ENCODE peak calls at places on chromosomes 3 and 15, in six cellular contexts. I is psoas muscle; H is aorta; A is PC-3; Y is effector memory CD4-positive, alpha-beta T cell; U is dorsolateral prefrontal cortex. W is an unnamed sample.

GRCh38 chr3:151896662-151897012 is 23.2 kb downstream of the SUCNR1 start:
- DNase-seq in I (no peak), H (no peak), A (peak; percentile 98), Y (no peak), U (no peak), W (no peak)

GRCh38 chr15:62749445-62749844 is 293.1 kb upstream of the TPM1 start:
- DNase-seq in I (no peak), H (no peak), A (no peak), Y (no peak), U (no peak), W (no peak)

GRCh38 chr3:14633819-14634424 is 17.6 kb upstream of the CCDC174 start:
- DNase-seq in I (peak; percentile 55), H (no peak), A (peak; percentile 65), Y (peak; percentile 28), U (peak; percentile 50), W (no peak)

GRCh38 chr15:60835974-60836373 is 357.0 kb upstream of the ICE2 start:
- DNase-seq in I (no peak), H (no peak), A (no peak), Y (no peak), U (no peak), W (no peak)

GRCh38 chr15:60421544-60421943 is 23.8 kb upstream of the ANXA2 start:
- DNase-seq in I (no peak), H (no peak), A (peak; percentile 86), Y (no peak), U (no peak), W (no peak)

GRCh38 chr3:75260-75659 is 121.3 kb upstream of the CHL1 start:
- DNase-seq in I (no peak), H (no peak), A (no peak), Y (no peak), U (no peak), W (no peak)

GRCh38 chr3:122982202-122983185 is 45.1 kb downstream of the SEMA5B start:
- DNase-seq in I (no peak), H (no peak), A (no peak), Y (no peak), U (peak; percentile 55), W (no peak)

GRCh38 chr3:107795514-107796094 is 272.8 kb downstream of the BBX start:
- DNase-seq in I (no peak), H (no peak), A (no peak), Y (no peak), U (no peak), W (no peak)

GRCh38 chr3:59920801-59921200 is 871.0 kb upstream of the CFAP20DC start:
- DNase-seq in I (no peak), H (no peak), A (no peak), Y (no peak), U (no peak), W (no peak)

GRCh38 chr3:174398761-174399160 is 460.4 kb upstream of the NAALADL2 start:
- DNase-seq in I (no peak), H (no peak), A (no peak), Y (no peak), U (no peak), W (no peak)

GRCh38 chr3:54987719-54988118 is 59.9 kb upstream of the LRTM1 start:
- DNase-seq in I (no peak), H (no peak), A (no peak), Y (no peak), U (no peak), W (no peak)

DNA sequence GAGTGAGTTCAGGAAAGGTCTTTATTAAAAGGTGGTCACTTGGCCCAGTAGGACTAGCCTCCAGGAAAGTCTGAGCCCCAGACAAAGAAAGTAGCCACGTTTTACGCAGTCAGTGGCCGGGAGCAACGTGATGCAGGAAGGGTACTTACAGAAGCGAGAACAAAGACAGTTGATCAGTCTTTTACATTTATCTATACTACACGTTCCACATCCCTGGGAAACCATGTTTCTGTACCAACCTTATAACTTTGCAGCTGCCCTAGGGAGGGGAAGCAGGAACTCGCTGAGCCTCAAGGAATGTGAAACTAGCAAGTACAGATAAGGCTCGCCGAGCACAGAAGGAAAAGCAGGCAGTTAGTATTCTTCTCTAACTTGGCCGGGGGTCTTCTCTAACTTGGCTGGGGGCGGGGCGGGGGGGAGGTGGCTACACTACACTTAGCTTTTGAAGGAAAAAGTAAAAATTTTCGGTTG is 3.4 kb upstream of the KNL1 start:
- DNase-seq in I (no peak), H (no peak), A (no peak), Y (no peak), U (no peak), W (no peak)
- H3K4me3 ChIP-seq in I (no peak overlapping the region), H (no peak overlapping the region), A (no peak overlapping the region), Y (peak overlapping the region; percentile 67), U (no peak overlapping the region), W (no peak overlapping the region)

GRCh38 chr3:119586707-119587317 is 7.5 kb downstream of the ADPRH start:
- DNase-seq in I (no peak), H (no peak), A (no peak), Y (no peak), U (no peak), W (no peak)

GRCh38 chr3:119589087-119589773 is 8.5 kb upstream of the PLA1A start:
- DNase-seq in I (no peak), H (no peak), A (no peak), Y (no peak), U (no peak), W (no peak)

GRCh38 chr3:119585867-119586570 is 6.7 kb downstream of the ADPRH start:
- DNase-seq in I (no peak), H (no peak), A (peak; percentile 64), Y (no peak), U (no peak), W (no peak)

GRCh38 chr3:119585193-119585592 is 5.9 kb downstream of the ADPRH start:
- DNase-seq in I (no peak), H (no peak), A (no peak), Y (no peak), U (no peak), W (no peak)

GRCh38 chr3:119588112-119588511 is 8.8 kb downstream of the ADPRH start:
- DNase-seq in I (peak; percentile 50), H (peak; percentile 83), A (no peak), Y (no peak), U (no peak), W (no peak)
- H3K27me3 ChIP-seq in I (no peaks in the 10 kb centered on the region), H (no peaks in the 10 kb centered on the region), A (no peaks in the 10 kb centered on the region), Y (no peaks in the 10 kb centered on the region), U (no peaks in the 10 kb centered on the region), W (no peaks in the 10 kb centered on the region)

GRCh38 chr3:184603156-184604030 is 41.8 kb downstream of the EPHB3 start:
- DNase-seq in I (no peak), H (no peak), A (no peak), Y (no peak), U (no peak), W (no peak)
- H3K4me3 ChIP-seq in I (peak overlapping the region; percentile 60), H (peak overlapping the region; percentile 29), A (no peak overlapping the region), Y (no peak overlapping the region), U (peak overlapping the region; percentile 53), W (peak overlapping the region; percentile 19)

GRCh38 chr15:96365781-96366525 is 35.5 kb downstream of the NR2F2 start:
- DNase-seq in I (no peak), H (no peak), A (no peak), Y (no peak), U (no peak), W (no peak)
- H3K27me3 ChIP-seq in I (peaks cover 81% of the 10 kb centered on the region), H (no peaks in the 10 kb centered on the region), A (no peaks in the 10 kb centered on the region), Y (peaks cover 29% of the 10 kb centered on the region), U (peaks cover 91% of the 10 kb centered on the region), W (no peaks in the 10 kb centered on the region)

GRCh38 chr3:104323226-104323625 is 1043.5 kb upstream of the ALCAM start:
- DNase-seq in I (no peak), H (no peak), A (no peak), Y (no peak), U (no peak), W (no peak)
- H3K4me3 ChIP-seq in I (no peak overlapping the region), H (no peak overlapping the region), A (no peak overlapping the region), Y (no peak overlapping the region), U (no peak overlapping the region), W (no peak overlapping the region)

GRCh38 chr3:147373301-147373700 is 33.0 kb downstream of the ZIC4 start:
- DNase-seq in I (no peak), H (no peak), A (no peak), Y (no peak), U (no peak), W (no peak)

GRCh38 chr3:147372525-147373027 is 33.8 kb downstream of the ZIC4 start:
- DNase-seq in I (no peak), H (no peak), A (no peak), Y (no peak), U (no peak), W (no peak)

GRCh38 chr3:147370316-147370715 is 36.0 kb downstream of the ZIC4 start:
- DNase-seq in I (no peak), H (no peak), A (no peak), Y (no peak), U (no peak), W (no peak)

GRCh38 chr3:147371141-147371540 is 35.2 kb downstream of the ZIC4 start:
- DNase-seq in I (no peak), H (no peak), A (no peak), Y (no peak), U (no peak), W (no peak)

DNA sequence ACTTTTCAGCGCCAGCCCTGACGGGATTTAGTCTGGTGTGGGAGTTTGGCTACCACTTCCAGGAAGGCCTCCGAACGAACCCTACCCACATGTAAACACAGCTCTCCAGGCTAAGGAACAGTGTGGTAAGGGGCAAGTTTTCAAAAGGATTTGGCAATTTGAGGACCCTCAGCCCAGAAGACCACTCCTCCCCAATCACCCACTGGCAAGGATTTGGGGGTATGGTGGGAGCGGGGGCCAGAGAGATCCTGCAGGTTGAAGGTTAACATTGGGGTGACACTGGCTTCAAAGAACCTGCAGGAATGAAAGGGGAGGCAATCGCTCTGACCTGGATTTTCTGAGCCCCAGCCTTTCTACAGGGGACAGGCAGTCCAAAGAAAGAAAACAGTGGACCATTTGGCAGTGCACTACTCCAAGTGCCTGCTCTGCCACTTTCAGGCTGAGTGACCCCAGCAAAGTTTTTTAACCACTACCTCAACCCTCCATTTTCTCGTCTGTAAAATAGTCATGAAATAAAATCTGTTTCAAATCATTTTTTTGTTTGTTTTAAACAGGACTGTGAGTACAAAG is 34.5 kb downstream of the ZIC4 start:
- DNase-seq in I (no peak), H (no peak), A (no peak), Y (no peak), U (no peak), W (no peak)
- H3K27me3 ChIP-seq in I (peaks cover 98% of the 10 kb centered on the region), H (peaks cover 2% of the 10 kb centered on the region), A (peaks cover 97% of the 10 kb centered on the region), Y (peaks cover 7% of the 10 kb centered on the region), U (peaks cover 95% of the 10 kb centered on the region), W (peaks cover 5% of the 10 kb centered on the region)

GRCh38 chr3:48595075-48595525 is at the start of gene COL7A1:
- DNase-seq in I (no peak), H (no peak), A (no peak), Y (no peak), U (no peak), W (no peak)
- H3K4me3 ChIP-seq in I (peak within 1 kb of the TSS; percentile 61), H (peak within 1 kb of the TSS; percentile 17), A (no peak within 1 kb of the TSS), Y (no peak within 1 kb of the TSS), U (peak within 1 kb of the TSS; percentile 53), W (peak within 1 kb of the TSS; percentile 29)